ENCODE peak calls at places on chromosomes 11 and 22, in seven cellular contexts. B is GF-D8, Z is kidney glomerular epithelial cell, H is EL, S is spleen, P is GM19239, W is fibroblast of lung. R is an unnamed sample.

GRCh38 chr11:118916842-118917388 is 8.8 kb downstream of the BCL9L start:
- DNase-seq in B (no peak), H (peak), Z (no peak), W (peak), S (no peak), P (no peak), R (no peak)

GRCh38 chr11:8178297-8178696 is 9.5 kb upstream of the RIC3 start:
- DNase-seq in H (no peak), W (no peak), P (no peak), S (no peak), Z (no peak), B (no peak), R (no peak)

GRCh38 chr11:34214961-34215805 is 109.8 kb downstream of the NAT10 start:
- DNase-seq in H (peak), P (no peak), S (no peak), W (peak), Z (peak), B (no peak), R (no peak)

GRCh38 chr11:47101452-47101851 is 75.2 kb downstream of the ARFGAP2 start:
- DNase-seq in S (no peak), W (no peak), P (no peak), B (no peak), Z (no peak), H (no peak), R (no peak)

GRCh38 chr11:93344855-93345333 is 14.4 kb downstream of the DEUP1 start:
- DNase-seq in H (no peak), P (no peak), B (no peak), Z (no peak), S (no peak), W (no peak), R (no peak)

GRCh38 chr11:121368504-121368903 is 75.9 kb downstream of the SC5D start:
- DNase-seq in P (no peak), Z (no peak), H (no peak), W (no peak), B (no peak), S (no peak), R (no peak)

GRCh38 chr11:64148200-64148916 is 17.6 kb downstream of the MACROD1 start:
- DNase-seq in S (peak), W (peak), Z (peak), H (peak), P (peak), B (no peak), R (peak)

GRCh38 chr11:7576671-7577225 is 62.9 kb downstream of the PPFIBP2 start:
- DNase-seq in W (peak), Z (no peak), H (peak), S (no peak), P (no peak), B (no peak), R (no peak)

GRCh38 chr11:100841711-100842407 is 154.8 kb downstream of the ARHGAP42 start:
- DNase-seq in P (no peak), W (no peak), H (no peak), B (no peak), Z (no peak), S (no peak), R (no peak)

GRCh38 chr11:126115253-126115540 is 52.5 kb upstream of the CDON start:
- DNase-seq in P (no peak), W (no peak), S (no peak), Z (no peak), H (peak), B (no peak), R (no peak)

GRCh38 chr11:83156996-83157754 is at the start of gene PCF11:
- DNase-seq in H (no peak), W (no peak), S (no peak), Z (peak), P (no peak), B (no peak), R (no peak)

GRCh38 chr11:48088682-48089050 is 108.3 kb downstream of the PTPRJ start:
- DNase-seq in W (peak), H (no peak), Z (no peak), B (no peak), S (no peak), P (no peak), R (no peak)

GRCh38 chr22:29773233-29773632 is 6.1 kb downstream of the UQCR10 start:
- DNase-seq in W (peak), S (no peak), H (peak), P (no peak), Z (peak), B (no peak), R (no peak)

GRCh38 chr22:48654492-48654891 is 1173.2 kb downstream of the BRD1 start:
- DNase-seq in B (no peak), H (no peak), W (peak), S (no peak), Z (no peak), P (no peak), R (no peak)

GRCh38 chr11:47131136-47131535 is 45.5 kb downstream of the ARFGAP2 start:
- DNase-seq in B (no peak), W (no peak), Z (no peak), S (no peak), P (no peak), H (no peak), R (no peak)

GRCh38 chr11:18958221-18958910 is 19.2 kb upstream of the MRGPRX1 start:
- DNase-seq in S (no peak), B (no peak), Z (no peak), W (no peak), P (no peak), H (no peak), R (no peak)

GRCh38 chr11:92779746-92780145 is 189.7 kb upstream of the MTNR1B start:
- DNase-seq in S (no peak), B (no peak), W (no peak), H (no peak), Z (no peak), P (no peak), R (no peak)

GRCh38 chr11:22780914-22781593 is 48.5 kb downstream of the SVIP start:
- DNase-seq in W (no peak), B (no peak), S (no peak), Z (no peak), H (no peak), P (peak), R (no peak)

GRCh38 chr11:20099527-20099926 is 60.7 kb downstream of the DBX1 start:
- DNase-seq in W (peak), H (no peak), Z (no peak), P (peak), S (no peak), B (no peak), R (no peak)

GRCh38 chr22:50731811-50732624 is 6.0 kb upstream of the ACR start:
- DNase-seq in H (peak), Z (peak), W (peak), B (no peak), S (peak), P (peak), R (peak)

GRCh38 chr11:72579816-72580647 is 94.2 kb downstream of the PDE2A start:
- DNase-seq in Z (no peak), S (no peak), W (no peak), B (no peak), P (no peak), H (no peak), R (no peak)

GRCh38 chr11:80281194-80281593 is 840.4 kb upstream of the TENM4 start:
- DNase-seq in H (no peak), Z (no peak), P (no peak), B (no peak), W (no peak), S (no peak), R (no peak)

GRCh38 chr11:13009921-13010736 is 1.0 kb downstream of the RASSF10 start:
- DNase-seq in W (peak), H (peak), P (no peak), Z (no peak), S (no peak), B (no peak), R (no peak)

GRCh38 chr11:122803306-122803705 is 35.0 kb upstream of the CRTAM start:
- DNase-seq in S (no peak), P (no peak), B (no peak), W (peak), Z (no peak), H (peak), R (no peak)

GRCh38 chr22:27594474-27595134 is 207.0 kb downstream of the MN1 start:
- DNase-seq in B (no peak), H (no peak), W (no peak), P (no peak), S (peak), Z (no peak), R (no peak)

GRCh38 chr22:49154433-49154832 is 673.2 kb downstream of the BRD1 start:
- DNase-seq in S (peak), Z (no peak), W (no peak), P (no peak), B (no peak), H (no peak), R (no peak)

GRCh38 chr22:35310556-35311550 is 11.2 kb downstream of the TOM1 start:
- DNase-seq in P (no peak), H (no peak), S (peak), W (peak), Z (no peak), B (no peak), R (no peak)

GRCh38 chr11:111018571-111018970 is 227.0 kb upstream of the POU2AF2 start:
- DNase-seq in W (no peak), B (no peak), P (no peak), Z (no peak), S (no peak), H (no peak), R (no peak)

GRCh38 chr11:68940651-68941323 is 37.1 kb downstream of the IGHMBP2 start:
- DNase-seq in B (no peak), W (no peak), Z (no peak), P (no peak), S (peak), H (no peak), R (no peak)

GRCh38 chr11:27876209-27876775 is 176.0 kb upstream of the BDNF start:
- DNase-seq in B (no peak), H (no peak), Z (no peak), W (peak), S (no peak), P (no peak), R (no peak)

GRCh38 chr11:69535928-69536327 is 54.5 kb downstream of the LINC01488 start:
- DNase-seq in B (no peak), Z (no peak), W (no peak), H (no peak), S (peak), P (no peak), R (no peak)

GRCh38 chr11:40924915-40925314 is 534.5 kb downstream of the LRRC4C start:
- DNase-seq in S (no peak), B (no peak), W (no peak), P (no peak), Z (no peak), H (no peak), R (no peak)

GRCh38 chr11:75347781-75348613 is 3.5 kb downstream of the ARRB1 start:
- DNase-seq in B (no peak), Z (peak), P (no peak), S (no peak), W (peak), H (peak), R (no peak)

GRCh38 chr22:35191412-35191811 is 65.9 kb upstream of the HMGXB4 start:
- DNase-seq in Z (peak), W (peak), S (no peak), B (no peak), P (no peak), H (peak), R (no peak)

R was measured in HL-60.